ENCODE peak calls at places on chromosome 1, in seven cellular contexts. M is fibroblast of lung, N is IMR-90, L is mammary epithelial cell, H is H1, E is endothelial cell of umbilical vein, K is PC-3. D is an unnamed sample.

GRCh38 chr1:245245021-245245667 is 90.4 kb downstream of the KIF26B start:
- DNase-seq in M (no peak), N (no peak), L (no peak), H (no peak), E (no peak), K (no peak), D (peak)

GRCh38 chr1:35598895-35599294 is 25.8 kb downstream of the TFAP2E start:
- DNase-seq in M (no peak), N (no peak), L (no peak), H (no peak), E (no peak), K (no peak), D (no peak)

GRCh38 chr1:32991386-32991785 is 26.8 kb upstream of the RNF19B start:
- DNase-seq in M (no peak), N (no peak), L (peak), H (no peak), E (no peak), K (peak), D (no peak)

GRCh38 chr1:195594773-195595172 is 1013.5 kb downstream of the KCNT2 start:
- DNase-seq in M (no peak), N (no peak), L (no peak), H (no peak), E (no peak), K (no peak), D (no peak)

GRCh38 chr1:200625381-200625824 is 4.9 kb upstream of the KIF14 start:
- DNase-seq in M (peak), N (peak), L (peak), H (no peak), E (no peak), K (no peak), D (no peak)

GRCh38 chr1:224525411-224526040 is 90.6 kb upstream of the CNIH3 start:
- DNase-seq in M (peak), N (peak), L (no peak), H (no peak), E (no peak), K (peak), D (no peak)

GRCh38 chr1:16209847-16210407 is 2.5 kb downstream of the ARHGEF19 start:
- DNase-seq in M (no peak), N (peak), L (no peak), H (no peak), E (no peak), K (no peak), D (no peak)

GRCh38 chr1:22978299-22978698 is 5.6 kb upstream of the LACTBL1 start:
- DNase-seq in M (peak), N (peak), L (peak), H (no peak), E (no peak), K (peak), D (no peak)

GRCh38 chr1:246117066-246117791 is 389.9 kb downstream of the SMYD3 start:
- DNase-seq in M (peak), N (peak), L (no peak), H (no peak), E (peak), K (peak), D (peak)

DNA sequence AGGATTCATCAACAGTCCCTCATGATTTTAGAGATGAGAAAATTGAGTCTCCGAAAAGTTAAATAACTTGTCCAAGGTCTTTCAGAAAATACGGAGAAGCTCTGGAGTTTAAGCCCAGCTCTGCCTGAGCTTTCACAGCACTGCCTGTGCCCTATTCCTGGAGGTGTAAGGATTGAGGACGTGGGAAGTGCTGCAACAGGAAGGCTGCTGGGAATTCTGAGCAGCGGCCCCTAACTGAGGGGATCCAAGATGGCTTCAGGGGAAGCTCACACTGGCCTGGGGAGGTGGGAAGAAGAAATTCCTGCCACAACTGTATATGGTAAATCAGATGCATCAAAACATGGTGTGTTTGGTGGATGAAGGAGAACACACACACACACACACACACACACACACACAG is 45.3 kb upstream of the BCL9 start:
- DNase-seq in M (no peak), N (no peak), L (no peak), H (no peak), E (no peak), K (no peak), D (no peak)
- H2AFZ ChIP-seq in M (no peak), N (no peak), L (no peak), H (no peak), E (no peak), K (no peak), D (no peak)

GRCh38 chr1:3976821-3977220 is 76.7 kb upstream of the C1orf174 start:
- DNase-seq in M (no peak), N (no peak), L (no peak), H (no peak), E (no peak), K (no peak), D (no peak)
- H2AFZ ChIP-seq in M (no peak), N (no peak), L (no peak), H (no peak), E (no peak), K (no peak), D (no peak)

DNA sequence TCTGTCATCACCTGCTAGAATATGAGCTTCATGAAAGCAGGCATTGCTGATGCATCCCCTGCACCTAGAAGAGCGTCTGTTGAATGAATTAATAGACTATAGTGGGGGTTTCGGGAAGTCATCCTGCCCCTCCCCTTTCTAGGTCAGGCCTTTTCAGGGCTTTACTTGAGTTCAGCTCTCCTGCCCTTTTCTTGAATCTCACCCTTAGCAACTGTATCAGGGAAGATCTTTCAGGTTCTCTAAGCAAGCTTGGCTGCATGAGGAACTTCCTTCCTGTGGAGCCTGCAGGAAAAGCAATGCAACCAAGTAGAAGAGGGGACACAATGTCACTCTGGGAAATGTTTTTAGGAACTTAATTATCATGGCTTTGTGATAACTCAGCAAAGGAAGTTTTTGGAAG is 27.2 kb upstream of the KIAA0040 start:
- DNase-seq in M (no peak), N (no peak), L (no peak), H (no peak), E (peak), K (no peak), D (no peak)
- H2AFZ ChIP-seq in M (no peak), N (no peak), L (no peak), H (no peak), E (no peak), K (no peak), D (no peak)

DNA sequence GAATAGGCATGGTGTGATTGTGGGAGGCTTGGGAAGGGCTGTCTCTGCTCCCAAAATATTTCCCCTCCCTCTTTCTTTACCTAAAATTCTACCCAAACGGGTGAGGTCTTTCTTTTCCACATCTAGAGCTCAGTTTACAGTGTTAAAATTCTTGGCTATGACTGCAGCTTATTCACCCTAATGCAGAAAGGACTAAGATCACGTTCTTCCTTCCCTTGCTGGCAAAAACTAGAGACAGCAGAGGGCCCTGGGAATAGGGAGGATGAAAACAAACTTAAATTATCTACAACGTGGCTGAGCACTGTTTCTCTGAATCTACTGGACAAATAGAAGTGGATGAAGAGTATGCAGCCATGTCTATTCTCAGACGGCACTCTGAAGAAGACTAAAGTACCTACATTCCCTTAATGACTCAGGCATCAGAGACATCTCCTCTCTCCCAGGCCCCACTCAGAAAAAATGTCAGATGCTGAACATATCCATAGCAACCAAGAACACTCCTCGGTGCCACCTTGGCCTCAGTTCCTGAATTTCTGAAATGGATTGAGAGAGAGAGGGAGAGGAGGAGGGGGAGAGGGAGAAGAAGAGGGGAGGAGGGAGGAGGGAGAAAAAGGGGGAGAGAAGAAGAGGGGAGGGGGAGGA is 16.1 kb upstream of the OVAAL start:
- DNase-seq in M (no peak), N (peak), L (no peak), H (no peak), E (no peak), K (no peak), D (no peak)
- H2AFZ ChIP-seq in M (peak), N (peak), L (peak), H (peak), E (no peak), K (no peak), D (peak)

DNA sequence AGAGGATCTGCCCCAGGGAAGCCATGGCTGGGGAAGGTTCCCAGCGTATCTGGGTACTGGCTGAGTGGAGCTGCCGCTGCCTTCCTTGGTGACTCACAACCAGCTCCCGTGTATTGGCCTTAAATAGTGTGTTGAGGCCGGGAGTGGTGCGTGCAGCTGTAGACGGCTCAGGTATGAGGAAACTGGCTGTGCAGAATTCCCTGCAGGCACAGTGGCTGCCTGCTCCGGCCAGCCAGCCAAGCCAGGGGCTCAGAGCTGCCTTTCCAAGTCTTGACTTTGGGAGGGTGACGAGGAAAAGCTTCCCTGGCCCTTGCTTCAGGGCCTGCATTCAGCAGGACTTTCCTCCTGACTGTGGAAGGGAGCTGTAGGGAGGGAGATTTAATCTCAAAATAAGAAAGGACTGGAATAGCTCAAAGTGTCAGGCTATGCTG is at the start of gene VTCN1:
- DNase-seq in M (no peak), N (no peak), L (peak), H (no peak), E (no peak), K (peak), D (peak)
- H2AFZ ChIP-seq in M (no peak), N (no peak), L (peak), H (no peak), E (no peak), K (peak), D (no peak)

GRCh38 chr1:12095822-12096263 is 32.7 kb downstream of the TNFRSF8 start:
- DNase-seq in M (no peak), N (peak), L (peak), H (no peak), E (no peak), K (peak), D (no peak)

GRCh38 chr1:12094180-12094579 is 31.1 kb downstream of the TNFRSF8 start:
- DNase-seq in M (no peak), N (no peak), L (no peak), H (no peak), E (no peak), K (no peak), D (no peak)

GRCh38 chr1:12098786-12099185 is 35.7 kb downstream of the TNFRSF8 start:
- DNase-seq in M (no peak), N (peak), L (no peak), H (no peak), E (no peak), K (peak), D (no peak)

GRCh38 chr1:12097321-12097720 is 34.2 kb downstream of the TNFRSF8 start:
- DNase-seq in M (no peak), N (peak), L (peak), H (no peak), E (no peak), K (peak), D (no peak)

GRCh38 chr1:12096615-12097014 is 33.5 kb downstream of the TNFRSF8 start:
- DNase-seq in M (no peak), N (no peak), L (no peak), H (no peak), E (no peak), K (no peak), D (no peak)
- H2AFZ ChIP-seq in M (no peak), N (no peak), L (no peak), H (no peak), E (no peak), K (no peak), D (no peak)

D was measured in hepatocyte.